ENCODE peak calls at places on chromosomes 16 and 17, in seven cellular contexts. M is GM12864, W is AG10803, J is lower lobe of right lung, T is fibroblast of mammary gland, R is ovary, K is cardiac fibroblast. Z is an unnamed sample.

GRCh38 chr16:27334874-27335273 is 21.1 kb downstream of the IL4R start:
- DNase-seq in R (no peak), T (peak; percentile 56), K (peak; percentile 56), J (no peak), M (no peak), W (no peak), Z (no peak)

GRCh38 chr16:10683160-10683559 is 11.6 kb downstream of the TEKT5 start:
- DNase-seq in M (no peak), W (no peak), R (no peak), T (no peak), K (no peak), J (no peak), Z (no peak)

GRCh38 chr16:89122322-89122831 is 28.7 kb downstream of the ACSF3 start:
- DNase-seq in K (no peak), J (peak; percentile 77), W (no peak), T (no peak), R (no peak), M (no peak), Z (no peak)

GRCh38 chr17:8314797-8315739 is 5.0 kb downstream of the ARHGEF15 start:
- DNase-seq in K (no peak), R (no peak), W (no peak), T (no peak), J (no peak), M (no peak), Z (no peak)

GRCh38 chr17:67079481-67079880 is 35.1 kb downstream of the CACNG1 start:
- DNase-seq in M (no peak), R (no peak), K (no peak), W (no peak), J (no peak), T (no peak), Z (no peak)

GRCh38 chr16:64475627-64476351 is 646.1 kb downstream of the CDH11 start:
- DNase-seq in J (no peak), T (no peak), M (no peak), K (peak; percentile 42), W (peak; percentile 29), R (no peak), Z (peak; percentile 29)

GRCh38 chr16:28167730-28168129 is 44.0 kb downstream of the XPO6 start:
- DNase-seq in K (no peak), M (no peak), W (no peak), R (no peak), J (no peak), T (no peak), Z (no peak)

GRCh38 chr17:39014795-39015545 is 47.8 kb upstream of the FBXO47 start:
- DNase-seq in K (peak; percentile 36), M (no peak), T (peak; percentile 11), J (peak; percentile 64), R (no peak), W (no peak), Z (no peak)

GRCh38 chr16:75122609-75123008 is 6.0 kb upstream of the LDHD start:
- DNase-seq in T (no peak), J (no peak), W (no peak), M (no peak), R (no peak), K (no peak), Z (no peak)

GRCh38 chr16:12801511-12802042 is 2.1 kb downstream of the CPPED1 start:
- DNase-seq in W (peak; percentile 94), K (peak; percentile 93), R (peak; percentile 69), J (no peak), T (peak; percentile 80), M (peak; percentile 58), Z (peak; percentile 94)

GRCh38 chr17:47847341-47848197 is 3.4 kb downstream of the SP6 start:
- DNase-seq in W (no peak), J (no peak), M (no peak), R (no peak), K (no peak), T (peak; percentile 19), Z (no peak)

GRCh38 chr16:55328611-55329569 is 4.9 kb downstream of the IRX6 start:
- DNase-seq in R (no peak), J (no peak), K (no peak), M (no peak), T (no peak), W (no peak), Z (no peak)

GRCh38 chr17:1485311-1485747 is 7.2 kb downstream of the MYO1C start:
- DNase-seq in W (no peak), K (peak; percentile 41), J (peak; percentile 66), R (peak; percentile 56), T (no peak), M (no peak), Z (peak; percentile 57)

GRCh38 chr17:82006468-82007227 is 16.0 kb downstream of the CENPX start:
- DNase-seq in M (no peak), W (peak; percentile 43), K (peak; percentile 58), T (peak; percentile 56), J (no peak), R (no peak), Z (peak; percentile 41)

GRCh38 chr16:85635545-85636140 is 22.5 kb downstream of the GSE1 start:
- DNase-seq in J (no peak), T (no peak), W (no peak), K (no peak), R (no peak), M (no peak), Z (no peak)

GRCh38 chr17:79711715-79712305 is 18.9 kb upstream of the ENPP7 start:
- DNase-seq in R (no peak), J (no peak), T (no peak), K (no peak), W (no peak), M (no peak), Z (no peak)

GRCh38 chr16:11175850-11176341 is 80.1 kb downstream of the SOCS1 start:
- DNase-seq in W (no peak), R (no peak), T (no peak), M (peak; percentile 77), K (no peak), J (no peak), Z (no peak)

GRCh38 chr17:79835953-79836951 is 3.0 kb downstream of the CBX4 start:
- DNase-seq in R (no peak), T (no peak), M (no peak), J (peak; percentile 84), W (peak; percentile 26), K (no peak), Z (peak; percentile 68)

GRCh38 chr17:77690271-77691161 is 268.0 kb upstream of the TNRC6C start:
- DNase-seq in K (no peak), R (no peak), J (no peak), M (no peak), T (no peak), W (no peak), Z (peak; percentile 1)

GRCh38 chr16:50165473-50165872 is 12.4 kb downstream of the TENT4B start:
- DNase-seq in T (no peak), M (no peak), R (no peak), W (no peak), J (no peak), K (no peak), Z (no peak)

GRCh38 chr16:20393801-20394637 is 10.5 kb downstream of the PDILT start:
- DNase-seq in K (no peak), R (no peak), J (no peak), M (no peak), T (no peak), W (no peak), Z (no peak)

GRCh38 chr17:73288534-73289302 is 23.1 kb downstream of the CDC42EP4 start:
- DNase-seq in T (peak; percentile 52), M (no peak), W (no peak), K (no peak), J (peak; percentile 64), R (no peak), Z (no peak)

GRCh38 chr17:73291260-73291801 is 20.5 kb downstream of the CDC42EP4 start:
- DNase-seq in K (peak; percentile 90), M (no peak), T (peak; percentile 96), R (peak; percentile 66), J (peak; percentile 85), W (peak; percentile 91), Z (peak; percentile 87)

GRCh38 chr17:73292031-73292531 is 19.7 kb downstream of the CDC42EP4 start:
- DNase-seq in J (no peak), M (no peak), W (peak; percentile 58), T (peak; percentile 86), K (peak; percentile 79), R (no peak), Z (no peak)

GRCh38 chr17:73290399-73291259 is 21.2 kb downstream of the CDC42EP4 start:
- DNase-seq in T (no peak), R (no peak), J (no peak), M (no peak), K (no peak), W (no peak), Z (no peak)

DNA sequence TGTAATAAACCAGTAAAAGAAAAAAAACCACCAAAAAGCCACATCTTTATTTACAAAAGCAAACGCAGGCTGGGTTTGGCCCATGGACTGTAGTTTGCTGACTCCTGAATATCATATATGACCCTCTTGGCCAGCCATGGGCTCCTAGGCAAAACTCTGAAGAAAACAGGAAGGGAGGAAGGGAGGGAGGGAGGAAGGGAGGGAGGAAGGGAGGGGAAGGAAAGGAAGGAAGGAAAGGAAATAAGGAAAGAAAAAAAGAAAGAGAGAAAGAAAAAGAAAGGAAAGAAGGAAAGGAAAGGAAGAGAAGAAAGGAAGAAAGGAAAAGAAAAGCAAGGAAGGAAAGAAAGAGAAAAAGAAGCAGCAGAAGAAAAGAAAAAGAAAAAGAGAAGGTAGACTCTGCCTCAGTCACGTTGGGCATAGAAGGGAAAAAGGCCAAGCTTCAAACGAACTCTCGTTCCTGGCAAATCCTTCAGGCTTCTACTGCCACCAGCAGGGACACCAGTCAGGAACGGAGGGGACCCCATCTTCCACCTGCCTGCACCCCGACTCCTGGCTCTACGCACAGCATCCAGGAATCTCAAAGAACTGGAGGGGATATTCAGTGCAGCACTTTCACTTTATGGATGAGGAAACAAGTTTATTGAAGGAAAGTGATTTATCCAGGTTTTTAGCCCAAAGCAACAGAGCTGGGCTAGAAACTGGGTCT is 22.1 kb downstream of the CDC42EP4 start:
- DNase-seq in J (no peak), R (no peak), M (no peak), T (no peak), W (no peak), K (no peak), Z (peak; percentile 37)
- H3K4me3 ChIP-seq in J (no peak overlapping the region), R (no peak overlapping the region), M (no peak overlapping the region), T (no peak overlapping the region), W (no peak overlapping the region), K (no peak overlapping the region), Z (no peak overlapping the region)

GRCh38 chr17:7215136-7215638 is 4.4 kb downstream of the DLG4 start:
- DNase-seq in M (no peak), T (no peak), R (no peak), W (no peak), J (no peak), K (no peak), Z (no peak)
- TF ChIP-seq CTCF in M (no peak), T (no peak), R (no peak), W (no peak), J (no peak), K (no peak), Z (no peak)

GRCh38 chr16:1989826-1990335 is at the start of gene SYNGR3:
- DNase-seq in W (no peak), M (no peak), K (no peak), R (no peak), T (no peak), J (peak; percentile 51), Z (no peak)
- H3K4me3 ChIP-seq in W (no peak within 1 kb of the TSS), M (peak within 1 kb of the TSS; percentile 63), K (no peak within 1 kb of the TSS), R (no peak within 1 kb of the TSS), T (no peak within 1 kb of the TSS), J (peak within 1 kb of the TSS; percentile 39), Z (peak within 1 kb of the TSS; percentile 46)

DNA sequence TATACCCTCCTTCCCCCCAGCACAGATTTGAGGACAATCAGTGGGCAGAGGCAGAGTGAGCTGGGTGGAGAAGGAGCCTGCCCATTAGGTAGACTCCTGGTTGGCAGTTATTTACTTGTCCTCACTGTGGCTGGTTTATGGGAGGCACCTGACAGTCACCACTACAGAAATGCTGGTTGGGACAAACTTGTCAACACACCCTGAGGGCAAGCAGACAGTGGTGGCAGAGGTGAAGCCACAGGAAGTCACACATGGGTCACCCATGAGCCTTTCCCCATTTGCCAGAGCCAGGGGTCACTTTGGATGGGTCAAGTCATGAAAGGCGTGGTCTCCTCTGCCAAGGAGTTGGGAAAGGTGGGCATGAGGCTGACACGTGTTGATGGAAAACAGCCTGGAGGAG is 6.4 kb downstream of the SCNN1G start:
- DNase-seq in J (no peak), M (no peak), R (no peak), K (no peak), W (no peak), T (no peak), Z (no peak)
- TF ChIP-seq CTCF in J (no peak), M (no peak), R (no peak), K (no peak), W (no peak), T (no peak), Z (no peak)